ENCODE peak calls at places on chromosomes 6 and 20, in nine cellular contexts. One of them, this sample, is unnamed.
A peak's percentile ranks its signal among the peaks of the same experiment; 100 is the strongest.

GRCh38 chr20:2301164-2301622 is 5.4 kb downstream of the TGM3 start:
- DNase-seq in non-pigmented ciliary epithelial cell: no peak
- DNase-seq in T-cell: no peak
- DNase-seq in CD8-positive, alpha-beta T cell: no peak
- DNase-seq in WERI-Rb-1: no peak
- DNase-seq in OCI-LY7: peak; percentile 79
- DNase-seq in NCI-H748 treated with DMSO at 0.1 percent for 48 hours: no peak
- DNase-seq in hippocampal formation: peak; percentile 13
- DNase-seq in GM23248: peak; percentile 76
- DNase-seq in this sample: no peak

GRCh38 chr6:164753517-164753916 is 555.9 kb downstream of the C6orf118 start:
- DNase-seq in OCI-LY7: no peak
- DNase-seq in hippocampal formation: no peak
- DNase-seq in T-cell: no peak
- DNase-seq in NCI-H748 treated with DMSO at 0.1 percent for 48 hours: no peak
- DNase-seq in WERI-Rb-1: no peak
- DNase-seq in GM23248: peak; percentile 5
- DNase-seq in non-pigmented ciliary epithelial cell: no peak
- DNase-seq in CD8-positive, alpha-beta T cell: no peak
- DNase-seq in this sample: peak; percentile 0

GRCh38 chr6:42293579-42293978 is 75.9 kb upstream of the MRPS10 start:
- DNase-seq in GM23248: no peak
- DNase-seq in T-cell: no peak
- DNase-seq in OCI-LY7: no peak
- DNase-seq in non-pigmented ciliary epithelial cell: no peak
- DNase-seq in hippocampal formation: no peak
- DNase-seq in WERI-Rb-1: no peak
- DNase-seq in CD8-positive, alpha-beta T cell: no peak
- DNase-seq in NCI-H748 treated with DMSO at 0.1 percent for 48 hours: no peak
- DNase-seq in this sample: no peak

GRCh38 chr6:134316733-134317431 is 1.0 kb downstream of the SGK1 start:
- DNase-seq in NCI-H748 treated with DMSO at 0.1 percent for 48 hours: no peak
- DNase-seq in GM23248: no peak
- DNase-seq in hippocampal formation: peak; percentile 51
- DNase-seq in OCI-LY7: no peak
- DNase-seq in non-pigmented ciliary epithelial cell: no peak
- DNase-seq in T-cell: no peak
- DNase-seq in WERI-Rb-1: no peak
- DNase-seq in CD8-positive, alpha-beta T cell: no peak
- DNase-seq in this sample: no peak

GRCh38 chr6:166533205-166533824 is 53.2 kb downstream of the RAMACL start:
- DNase-seq in CD8-positive, alpha-beta T cell: no peak
- DNase-seq in OCI-LY7: no peak
- DNase-seq in T-cell: no peak
- DNase-seq in non-pigmented ciliary epithelial cell: no peak
- DNase-seq in NCI-H748 treated with DMSO at 0.1 percent for 48 hours: peak; percentile 29
- DNase-seq in WERI-Rb-1: no peak
- DNase-seq in hippocampal formation: no peak
- DNase-seq in GM23248: no peak
- DNase-seq in this sample: no peak

GRCh38 chr6:37289931-37290330 is 32.0 kb upstream of the TMEM217 start:
- DNase-seq in hippocampal formation: no peak
- DNase-seq in non-pigmented ciliary epithelial cell: no peak
- DNase-seq in NCI-H748 treated with DMSO at 0.1 percent for 48 hours: no peak
- DNase-seq in OCI-LY7: no peak
- DNase-seq in CD8-positive, alpha-beta T cell: no peak
- DNase-seq in WERI-Rb-1: no peak
- DNase-seq in GM23248: no peak
- DNase-seq in T-cell: peak; percentile 4
- DNase-seq in this sample: no peak

GRCh38 chr20:39117486-39117885 is 155.3 kb downstream of the DHX35 start:
- DNase-seq in OCI-LY7: no peak
- DNase-seq in GM23248: peak; percentile 63
- DNase-seq in hippocampal formation: no peak
- DNase-seq in WERI-Rb-1: no peak
- DNase-seq in non-pigmented ciliary epithelial cell: no peak
- DNase-seq in CD8-positive, alpha-beta T cell: no peak
- DNase-seq in T-cell: no peak
- DNase-seq in NCI-H748 treated with DMSO at 0.1 percent for 48 hours: no peak
- DNase-seq in this sample: peak; percentile 32

GRCh38 chr6:152195896-152196295 is 388.4 kb downstream of the ESR1 start:
- DNase-seq in OCI-LY7: no peak
- DNase-seq in CD8-positive, alpha-beta T cell: no peak
- DNase-seq in GM23248: no peak
- DNase-seq in hippocampal formation: no peak
- DNase-seq in T-cell: no peak
- DNase-seq in NCI-H748 treated with DMSO at 0.1 percent for 48 hours: no peak
- DNase-seq in WERI-Rb-1: no peak
- DNase-seq in non-pigmented ciliary epithelial cell: no peak
- DNase-seq in this sample: no peak

GRCh38 chr20:37574199-37574890 is 46.7 kb upstream of the BLCAP start:
- DNase-seq in GM23248: peak; percentile 48
- DNase-seq in NCI-H748 treated with DMSO at 0.1 percent for 48 hours: no peak
- DNase-seq in non-pigmented ciliary epithelial cell: no peak
- DNase-seq in CD8-positive, alpha-beta T cell: no peak
- DNase-seq in hippocampal formation: no peak
- DNase-seq in T-cell: no peak
- DNase-seq in OCI-LY7: no peak
- DNase-seq in WERI-Rb-1: no peak
- DNase-seq in this sample: no peak

GRCh38 chr6:159833997-159834601 is 34.0 kb downstream of the PNLDC1 start:
- DNase-seq in OCI-LY7: peak; percentile 51
- DNase-seq in non-pigmented ciliary epithelial cell: no peak
- DNase-seq in CD8-positive, alpha-beta T cell: no peak
- DNase-seq in NCI-H748 treated with DMSO at 0.1 percent for 48 hours: no peak
- DNase-seq in hippocampal formation: no peak
- DNase-seq in GM23248: no peak
- DNase-seq in T-cell: no peak
- DNase-seq in WERI-Rb-1: no peak
- DNase-seq in this sample: no peak

GRCh38 chr20:4060054-4060795 is 44.9 kb upstream of the RNF24 start:
- DNase-seq in T-cell: no peak
- DNase-seq in non-pigmented ciliary epithelial cell: no peak
- DNase-seq in hippocampal formation: no peak
- DNase-seq in GM23248: no peak
- DNase-seq in CD8-positive, alpha-beta T cell: no peak
- DNase-seq in NCI-H748 treated with DMSO at 0.1 percent for 48 hours: no peak
- DNase-seq in WERI-Rb-1: no peak
- DNase-seq in OCI-LY7: no peak
- DNase-seq in this sample: no peak

GRCh38 chr6:121435444-121436069 is at the start of gene GJA1:
- DNase-seq in hippocampal formation: peak; percentile 3
- DNase-seq in non-pigmented ciliary epithelial cell: peak; percentile 62
- DNase-seq in NCI-H748 treated with DMSO at 0.1 percent for 48 hours: no peak
- DNase-seq in OCI-LY7: no peak
- DNase-seq in WERI-Rb-1: no peak
- DNase-seq in GM23248: peak; percentile 87
- DNase-seq in T-cell: no peak
- DNase-seq in CD8-positive, alpha-beta T cell: no peak
- DNase-seq in this sample: peak; percentile 93

GRCh38 chr6:155110721-155111120 is 115.6 kb downstream of the TIAM2 start:
- DNase-seq in T-cell: no peak
- DNase-seq in CD8-positive, alpha-beta T cell: no peak
- DNase-seq in non-pigmented ciliary epithelial cell: no peak
- DNase-seq in NCI-H748 treated with DMSO at 0.1 percent for 48 hours: no peak
- DNase-seq in hippocampal formation: no peak
- DNase-seq in WERI-Rb-1: no peak
- DNase-seq in OCI-LY7: no peak
- DNase-seq in GM23248: no peak
- DNase-seq in this sample: no peak

GRCh38 chr6:26158581-26159416 is 71.6 kb downstream of the HFE start:
- DNase-seq in GM23248: peak; percentile 79
- DNase-seq in non-pigmented ciliary epithelial cell: no peak
- DNase-seq in CD8-positive, alpha-beta T cell: peak; percentile 72
- DNase-seq in T-cell: peak; percentile 55
- DNase-seq in hippocampal formation: no peak
- DNase-seq in WERI-Rb-1: peak; percentile 65
- DNase-seq in OCI-LY7: peak; percentile 89
- DNase-seq in NCI-H748 treated with DMSO at 0.1 percent for 48 hours: peak; percentile 82
- DNase-seq in this sample: peak; percentile 57

GRCh38 chr6:127146935-127147334 is 28.5 kb downstream of the RSPO3 start:
- DNase-seq in GM23248: peak; percentile 79
- DNase-seq in OCI-LY7: no peak
- DNase-seq in hippocampal formation: no peak
- DNase-seq in WERI-Rb-1: no peak
- DNase-seq in non-pigmented ciliary epithelial cell: peak; percentile 98
- DNase-seq in NCI-H748 treated with DMSO at 0.1 percent for 48 hours: no peak
- DNase-seq in T-cell: no peak
- DNase-seq in CD8-positive, alpha-beta T cell: no peak
- DNase-seq in this sample: peak; percentile 64

GRCh38 chr6:136711644-136712043 is 80.6 kb downstream of the MAP3K5 start:
- DNase-seq in CD8-positive, alpha-beta T cell: no peak
- DNase-seq in NCI-H748 treated with DMSO at 0.1 percent for 48 hours: no peak
- DNase-seq in non-pigmented ciliary epithelial cell: no peak
- DNase-seq in T-cell: no peak
- DNase-seq in OCI-LY7: no peak
- DNase-seq in GM23248: no peak
- DNase-seq in hippocampal formation: no peak
- DNase-seq in WERI-Rb-1: no peak
- DNase-seq in this sample: no peak

GRCh38 chr20:6184086-6184485 is 61.3 kb upstream of the FERMT1 start:
- DNase-seq in hippocampal formation: no peak
- DNase-seq in OCI-LY7: no peak
- DNase-seq in CD8-positive, alpha-beta T cell: no peak
- DNase-seq in non-pigmented ciliary epithelial cell: no peak
- DNase-seq in GM23248: no peak
- DNase-seq in NCI-H748 treated with DMSO at 0.1 percent for 48 hours: no peak
- DNase-seq in WERI-Rb-1: no peak
- DNase-seq in T-cell: no peak
- DNase-seq in this sample: no peak

GRCh38 chr6:138965291-138965874 is 22.7 kb downstream of the REPS1 start:
- DNase-seq in WERI-Rb-1: no peak
- DNase-seq in NCI-H748 treated with DMSO at 0.1 percent for 48 hours: no peak
- DNase-seq in OCI-LY7: no peak
- DNase-seq in GM23248: no peak
- DNase-seq in CD8-positive, alpha-beta T cell: no peak
- DNase-seq in hippocampal formation: no peak
- DNase-seq in T-cell: no peak
- DNase-seq in non-pigmented ciliary epithelial cell: no peak
- DNase-seq in this sample: no peak

GRCh38 chr6:12001004-12001705 is 11.0 kb upstream of the HIVEP1 start:
- DNase-seq in WERI-Rb-1: no peak
- DNase-seq in hippocampal formation: no peak
- DNase-seq in OCI-LY7: no peak
- DNase-seq in CD8-positive, alpha-beta T cell: no peak
- DNase-seq in non-pigmented ciliary epithelial cell: no peak
- DNase-seq in NCI-H748 treated with DMSO at 0.1 percent for 48 hours: no peak
- DNase-seq in GM23248: peak; percentile 63
- DNase-seq in T-cell: no peak
- DNase-seq in this sample: peak; percentile 47

GRCh38 chr6:18138906-18139305 is 16.0 kb downstream of the TPMT start:
- DNase-seq in GM23248: no peak
- DNase-seq in non-pigmented ciliary epithelial cell: no peak
- DNase-seq in hippocampal formation: no peak
- DNase-seq in OCI-LY7: no peak
- DNase-seq in T-cell: no peak
- DNase-seq in CD8-positive, alpha-beta T cell: no peak
- DNase-seq in NCI-H748 treated with DMSO at 0.1 percent for 48 hours: no peak
- DNase-seq in WERI-Rb-1: no peak
- DNase-seq in this sample: no peak

GRCh38 chr20:47677314-47678129 is 107.8 kb downstream of the SULF2 start:
- DNase-seq in hippocampal formation: no peak
- DNase-seq in GM23248: peak; percentile 50
- DNase-seq in T-cell: peak; percentile 50
- DNase-seq in WERI-Rb-1: peak; percentile 67
- DNase-seq in CD8-positive, alpha-beta T cell: peak; percentile 69
- DNase-seq in non-pigmented ciliary epithelial cell: no peak
- DNase-seq in NCI-H748 treated with DMSO at 0.1 percent for 48 hours: peak; percentile 39
- DNase-seq in OCI-LY7: peak; percentile 72
- DNase-seq in this sample: no peak

GRCh38 chr6:112851141-112851540 is 504.0 kb downstream of the RFPL4B start:
- DNase-seq in NCI-H748 treated with DMSO at 0.1 percent for 48 hours: no peak
- DNase-seq in OCI-LY7: no peak
- DNase-seq in WERI-Rb-1: no peak
- DNase-seq in T-cell: no peak
- DNase-seq in GM23248: no peak
- DNase-seq in hippocampal formation: no peak
- DNase-seq in CD8-positive, alpha-beta T cell: no peak
- DNase-seq in non-pigmented ciliary epithelial cell: no peak
- DNase-seq in this sample: no peak

GRCh38 chr20:58683132-58683531 is 9.5 kb upstream of the NPEPL1 start:
- DNase-seq in CD8-positive, alpha-beta T cell: no peak
- DNase-seq in hippocampal formation: no peak
- DNase-seq in NCI-H748 treated with DMSO at 0.1 percent for 48 hours: no peak
- DNase-seq in non-pigmented ciliary epithelial cell: no peak
- DNase-seq in T-cell: no peak
- DNase-seq in WERI-Rb-1: no peak
- DNase-seq in GM23248: no peak
- DNase-seq in OCI-LY7: no peak
- DNase-seq in this sample: no peak

GRCh38 chr6:52994789-52995078 is 350 bp downstream of the GSTA4 start:
- DNase-seq in T-cell: no peak
- DNase-seq in non-pigmented ciliary epithelial cell: no peak
- DNase-seq in CD8-positive, alpha-beta T cell: peak; percentile 66
- DNase-seq in WERI-Rb-1: peak; percentile 78
- DNase-seq in hippocampal formation: peak; percentile 76
- DNase-seq in NCI-H748 treated with DMSO at 0.1 percent for 48 hours: peak; percentile 77
- DNase-seq in OCI-LY7: peak; percentile 14
- DNase-seq in GM23248: no peak
- DNase-seq in this sample: no peak

GRCh38 chr20:34750484-34750883 is 46.3 kb downstream of the TP53INP2 start:
- DNase-seq in NCI-H748 treated with DMSO at 0.1 percent for 48 hours: no peak
- DNase-seq in OCI-LY7: no peak
- DNase-seq in hippocampal formation: no peak
- DNase-seq in GM23248: no peak
- DNase-seq in CD8-positive, alpha-beta T cell: no peak
- DNase-seq in T-cell: no peak
- DNase-seq in WERI-Rb-1: no peak
- DNase-seq in non-pigmented ciliary epithelial cell: no peak
- DNase-seq in this sample: no peak

GRCh38 chr20:56328861-56329260 is 29.9 kb upstream of the FAM210B start:
- DNase-seq in hippocampal formation: no peak
- DNase-seq in OCI-LY7: peak; percentile 12
- DNase-seq in NCI-H748 treated with DMSO at 0.1 percent for 48 hours: no peak
- DNase-seq in WERI-Rb-1: no peak
- DNase-seq in CD8-positive, alpha-beta T cell: no peak
- DNase-seq in non-pigmented ciliary epithelial cell: no peak
- DNase-seq in T-cell: no peak
- DNase-seq in GM23248: peak; percentile 47
- DNase-seq in this sample: peak; percentile 4

This sample was measured in fibroblast of the aortic adventitia.